ENCODE peak calls at places on chromosomes 7 and 10, in five cellular contexts. V is GM23338, N is neural progenitor cell, J is HCT116, O is OCI-LY7. S is an unnamed sample.

GRCh38 chr7:149845257-149845980 is 7.2 kb downstream of the ZNF862 start:
- DNase-seq in O (no peak), N (no peak), J (no peak), V (no peak), S (no peak)

GRCh38 chr7:114916261-114916892 is 5.5 kb upstream of the MDFIC start:
- DNase-seq in O (no peak), J (no peak), V (no peak), N (no peak), S (no peak)

GRCh38 chr7:5421626-5422323 is 1.9 kb downstream of the TNRC18 start:
- DNase-seq in O (no peak), V (peak), N (peak), J (no peak), S (no peak)

GRCh38 chr10:47198221-47198620 is 101.8 kb upstream of the GDF10 start:
- DNase-seq in N (no peak), V (no peak), O (no peak), J (no peak), S (no peak)

GRCh38 chr10:86262671-86263165 is 103.9 kb downstream of the GRID1 start:
- DNase-seq in O (no peak), N (peak), V (peak), J (no peak), S (no peak)

GRCh38 chr7:30880941-30881340 is 30.7 kb upstream of the AQP1 start:
- DNase-seq in O (no peak), N (peak), J (no peak), V (no peak), S (no peak)

GRCh38 chr10:85598646-85599045 is 767.9 kb downstream of the GRID1 start:
- DNase-seq in O (no peak), V (no peak), J (no peak), N (no peak), S (no peak)

GRCh38 chr7:100483101-100483727 is 513 bp upstream of the NYAP1 start:
- DNase-seq in J (no peak), O (peak), N (peak), V (peak), S (peak)

GRCh38 chr10:64586930-64587503 is 1065.8 kb downstream of the REEP3 start:
- DNase-seq in J (no peak), V (no peak), O (no peak), N (no peak), S (no peak)

GRCh38 chr10:74901240-74901827 is 74.9 kb downstream of the KAT6B start:
- DNase-seq in O (no peak), N (no peak), V (no peak), J (no peak), S (no peak)

GRCh38 chr7:137146012-137146455 is 197.5 kb downstream of the PTN start:
- DNase-seq in J (no peak), V (no peak), N (no peak), O (no peak), S (no peak)

GRCh38 chr10:59648711-59649201 is 60.9 kb downstream of the SLC16A9 start:
- DNase-seq in J (no peak), N (peak), O (no peak), V (peak), S (no peak)

DNA sequence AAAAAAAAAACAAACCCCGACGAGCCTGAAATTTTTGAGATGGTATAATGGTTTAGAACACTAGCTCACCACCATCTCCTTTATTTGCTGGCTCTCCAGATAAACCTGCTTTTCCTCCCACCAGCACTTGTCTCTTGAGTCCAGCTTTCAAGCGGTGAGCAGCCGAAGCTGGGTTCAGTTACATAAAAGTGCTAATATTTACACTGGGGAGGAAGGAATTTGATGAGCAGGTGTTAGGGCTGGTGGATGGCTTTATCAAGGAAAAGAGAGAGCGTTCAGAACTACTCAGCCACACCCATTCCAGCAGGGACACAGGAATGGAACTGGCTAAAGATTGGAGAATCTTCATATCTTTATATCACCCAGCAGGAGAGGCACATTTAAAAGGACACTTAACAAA is 6.6 kb upstream of the CALML3 start:
- DNase-seq in V (no peak), J (no peak), O (no peak), N (no peak), S (no peak)
- TF ChIP-seq EZH2phosphoT487 in V (no peak), J (no peak), O (no peak), N (no peak), S (no peak)

DNA sequence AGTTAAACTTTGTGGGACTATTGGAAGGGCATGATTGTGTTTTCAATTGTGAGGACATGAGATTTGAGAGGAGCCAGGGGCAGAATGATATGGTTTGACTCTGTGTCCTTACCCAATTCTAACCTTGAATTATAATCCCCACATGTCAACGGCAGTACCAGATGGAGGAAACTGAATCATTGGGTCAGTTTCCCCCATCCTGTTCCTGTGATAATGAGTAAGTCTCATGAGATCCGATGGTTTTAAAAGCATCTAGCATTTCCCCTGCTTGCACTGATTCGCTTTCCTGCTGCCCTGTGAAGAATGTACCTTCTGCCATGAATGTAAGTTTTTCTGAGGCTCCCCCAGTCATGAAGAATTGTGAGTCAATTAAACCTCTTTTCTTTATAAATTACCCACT is 1367.1 kb downstream of the XPNPEP1 start:
- DNase-seq in J (no peak), O (no peak), N (no peak), V (no peak), S (no peak)
- TF ChIP-seq EZH2phosphoT487 in J (no peak), O (no peak), N (no peak), V (no peak), S (no peak)

GRCh38 chr7:102046373-102047117 is 229.1 kb downstream of the CUX1 start:
- DNase-seq in J (no peak), O (no peak), N (no peak), V (no peak), S (no peak)

GRCh38 chr7:102047167-102047566 is 229.7 kb downstream of the CUX1 start:
- DNase-seq in N (no peak), V (no peak), J (no peak), O (no peak), S (no peak)

GRCh38 chr7:102044641-102044983 is 227.2 kb downstream of the CUX1 start:
- DNase-seq in J (no peak), O (no peak), V (no peak), N (no peak), S (no peak)

GRCh38 chr7:102045681-102046372 is 228.4 kb downstream of the CUX1 start:
- DNase-seq in J (no peak), O (no peak), V (no peak), N (no peak), S (no peak)

GRCh38 chr7:102044984-102045673 is 227.7 kb downstream of the CUX1 start:
- DNase-seq in N (peak), V (no peak), J (peak), O (no peak), S (no peak)
- TF ChIP-seq EZH2phosphoT487 in N (no peak), V (no peak), J (no peak), O (no peak), S (no peak)

DNA sequence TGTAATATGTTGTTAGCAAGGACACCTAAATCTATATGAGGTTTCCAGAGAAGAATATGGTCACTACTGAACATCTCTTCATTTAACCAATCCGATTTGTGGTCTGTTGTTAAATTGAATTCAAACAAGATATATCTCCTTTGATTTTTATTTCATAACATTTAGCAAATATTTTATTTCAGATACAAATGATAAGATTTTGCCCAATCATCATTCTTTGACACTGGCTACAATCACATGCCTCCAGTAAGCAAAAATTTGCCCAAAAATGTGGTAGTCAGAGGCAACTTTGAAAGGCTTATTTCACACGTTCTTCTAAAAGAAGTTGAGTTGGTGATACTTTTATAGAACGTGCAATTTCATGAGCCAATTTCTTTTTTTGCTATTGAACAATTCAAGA is 44.7 kb upstream of the AGMO start:
- DNase-seq in J (no peak), O (no peak), V (no peak), N (no peak), S (no peak)
- TF ChIP-seq EZH2phosphoT487 in J (no peak), O (no peak), V (no peak), N (no peak), S (no peak)

S was measured in MM.1S.